ENCODE peak calls at places on chromosomes 13 and 19, in seven cellular contexts. One of them, this sample, is unnamed.

GRCh38 chr19:42207767-42208259 is 9.7 kb downstream of the DEDD2 start:
- DNase-seq in HepG2: no peak
- DNase-seq in HCT116: no peak
- DNase-seq in GM12878: no peak
- DNase-seq in K562: peak
- DNase-seq in SK-N-SH: no peak
- DNase-seq in H1: no peak
- DNase-seq in this sample: no peak

GRCh38 chr13:36819811-36820140 is 754 bp downstream of the RFXAP start:
- DNase-seq in HepG2: no peak
- DNase-seq in HCT116: no peak
- DNase-seq in GM12878: no peak
- DNase-seq in K562: peak
- DNase-seq in SK-N-SH: no peak
- DNase-seq in H1: no peak
- DNase-seq in this sample: no peak

GRCh38 chr19:49773663-49774305 is 7.0 kb downstream of the AP2A1 start:
- DNase-seq in HepG2: no peak
- DNase-seq in HCT116: no peak
- DNase-seq in GM12878: no peak
- DNase-seq in K562: no peak
- DNase-seq in SK-N-SH: no peak
- DNase-seq in H1: no peak
- DNase-seq in this sample: no peak

GRCh38 chr19:12769689-12770088 is 5.7 kb downstream of the HOOK2 start:
- DNase-seq in HepG2: no peak
- DNase-seq in HCT116: no peak
- DNase-seq in GM12878: no peak
- DNase-seq in K562: no peak
- DNase-seq in SK-N-SH: no peak
- DNase-seq in H1: peak
- DNase-seq in this sample: no peak

GRCh38 chr13:27997904-27998522 is 9.5 kb upstream of the URAD start:
- DNase-seq in HepG2: peak
- DNase-seq in HCT116: peak
- DNase-seq in GM12878: no peak
- DNase-seq in K562: peak
- DNase-seq in SK-N-SH: no peak
- DNase-seq in H1: peak
- DNase-seq in this sample: no peak

GRCh38 chr19:42269518-42270345 is 680 bp downstream of the CIC start:
- DNase-seq in HepG2: no peak
- DNase-seq in HCT116: no peak
- DNase-seq in GM12878: no peak
- DNase-seq in K562: no peak
- DNase-seq in SK-N-SH: no peak
- DNase-seq in H1: no peak
- DNase-seq in this sample: no peak

GRCh38 chr13:31898383-31899071 is 133.0 kb upstream of the FRY start:
- DNase-seq in HepG2: no peak
- DNase-seq in HCT116: no peak
- DNase-seq in GM12878: no peak
- DNase-seq in K562: no peak
- DNase-seq in SK-N-SH: no peak
- DNase-seq in H1: no peak
- DNase-seq in this sample: no peak

GRCh38 chr13:27024781-27025492 is 146.7 kb downstream of the USP12 start:
- DNase-seq in HepG2: peak
- DNase-seq in HCT116: no peak
- DNase-seq in GM12878: no peak
- DNase-seq in K562: no peak
- DNase-seq in SK-N-SH: no peak
- DNase-seq in H1: no peak
- DNase-seq in this sample: no peak

GRCh38 chr13:30870049-30870884 is 35.8 kb upstream of the MEDAG start:
- DNase-seq in HepG2: no peak
- DNase-seq in HCT116: peak
- DNase-seq in GM12878: no peak
- DNase-seq in K562: peak
- DNase-seq in SK-N-SH: no peak
- DNase-seq in H1: peak
- DNase-seq in this sample: peak

GRCh38 chr13:51607165-51607564 is 22.9 kb downstream of the WDFY2 start:
- DNase-seq in HepG2: no peak
- DNase-seq in HCT116: no peak
- DNase-seq in GM12878: no peak
- DNase-seq in K562: no peak
- DNase-seq in SK-N-SH: no peak
- DNase-seq in H1: no peak
- DNase-seq in this sample: no peak

GRCh38 chr19:21940684-21941083 is 70.1 kb downstream of the ZNF208 start:
- DNase-seq in HepG2: no peak
- DNase-seq in HCT116: no peak
- DNase-seq in GM12878: no peak
- DNase-seq in K562: no peak
- DNase-seq in SK-N-SH: no peak
- DNase-seq in H1: no peak
- DNase-seq in this sample: no peak

GRCh38 chr13:88526186-88526852 is 855.1 kb downstream of the SLITRK5 start:
- DNase-seq in HepG2: no peak
- DNase-seq in HCT116: no peak
- DNase-seq in GM12878: no peak
- DNase-seq in K562: no peak
- DNase-seq in SK-N-SH: no peak
- DNase-seq in H1: no peak
- DNase-seq in this sample: no peak

GRCh38 chr19:50794074-50794777 is 4.0 kb downstream of the ACP4 start:
- DNase-seq in HepG2: no peak
- DNase-seq in HCT116: no peak
- DNase-seq in GM12878: no peak
- DNase-seq in K562: peak
- DNase-seq in SK-N-SH: peak
- DNase-seq in H1: peak
- DNase-seq in this sample: no peak

GRCh38 chr19:41441321-41441945 is 1.5 kb upstream of the ERICH4 start:
- DNase-seq in HepG2: no peak
- DNase-seq in HCT116: no peak
- DNase-seq in GM12878: no peak
- DNase-seq in K562: no peak
- DNase-seq in SK-N-SH: no peak
- DNase-seq in H1: no peak
- DNase-seq in this sample: no peak

GRCh38 chr19:33505823-33506222 is 15.8 kb downstream of the PEPD start:
- DNase-seq in HepG2: no peak
- DNase-seq in HCT116: no peak
- DNase-seq in GM12878: no peak
- DNase-seq in K562: no peak
- DNase-seq in SK-N-SH: no peak
- DNase-seq in H1: no peak
- DNase-seq in this sample: no peak

GRCh38 chr13:23956106-23956505 is 58.8 kb upstream of the C1QTNF9B start:
- DNase-seq in HepG2: no peak
- DNase-seq in HCT116: peak
- DNase-seq in GM12878: no peak
- DNase-seq in K562: no peak
- DNase-seq in SK-N-SH: no peak
- DNase-seq in H1: no peak
- DNase-seq in this sample: no peak

GRCh38 chr19:13784731-13785452 is 10.4 kb upstream of the ZSWIM4 start:
- DNase-seq in HepG2: peak
- DNase-seq in HCT116: peak
- DNase-seq in GM12878: no peak
- DNase-seq in K562: peak
- DNase-seq in SK-N-SH: peak
- DNase-seq in H1: peak
- DNase-seq in this sample: peak

GRCh38 chr13:46113596-46113995 is 8.8 kb upstream of the CPB2 start:
- DNase-seq in HepG2: no peak
- DNase-seq in HCT116: no peak
- DNase-seq in GM12878: no peak
- DNase-seq in K562: peak
- DNase-seq in SK-N-SH: no peak
- DNase-seq in H1: no peak
- DNase-seq in this sample: no peak

GRCh38 chr19:3573162-3573857 is 566 bp downstream of the HMG20B start:
- DNase-seq in HepG2: no peak
- DNase-seq in HCT116: no peak
- DNase-seq in GM12878: no peak
- DNase-seq in K562: no peak
- DNase-seq in SK-N-SH: no peak
- DNase-seq in H1: peak
- DNase-seq in this sample: peak

GRCh38 chr19:51460164-51460992 is 2.1 kb upstream of the SIGLEC8 start:
- DNase-seq in HepG2: peak
- DNase-seq in HCT116: no peak
- DNase-seq in GM12878: no peak
- DNase-seq in K562: peak
- DNase-seq in SK-N-SH: peak
- DNase-seq in H1: no peak
- DNase-seq in this sample: no peak

GRCh38 chr13:103788061-103788652 is 721.9 kb upstream of the SLC10A2 start:
- DNase-seq in HepG2: no peak
- DNase-seq in HCT116: no peak
- DNase-seq in GM12878: no peak
- DNase-seq in K562: no peak
- DNase-seq in SK-N-SH: no peak
- DNase-seq in H1: no peak
- DNase-seq in this sample: no peak

GRCh38 chr13:99007414-99007986 is 29.6 kb upstream of the DOCK9 start:
- DNase-seq in HepG2: no peak
- DNase-seq in HCT116: no peak
- DNase-seq in GM12878: no peak
- DNase-seq in K562: no peak
- DNase-seq in SK-N-SH: no peak
- DNase-seq in H1: no peak
- DNase-seq in this sample: no peak
- TF ChIP-seq JUND in HepG2: no peak
- TF ChIP-seq JUND in HCT116: no peak
- TF ChIP-seq JUND in GM12878: no peak
- TF ChIP-seq JUND in K562: no peak
- TF ChIP-seq JUND in SK-N-SH: no peak
- TF ChIP-seq JUND in H1: no peak
- TF ChIP-seq JUND in this sample: no peak

GRCh38 chr13:55106509-55106908 is 2034.2 kb upstream of the PRR20A start:
- DNase-seq in HepG2: no peak
- DNase-seq in HCT116: no peak
- DNase-seq in GM12878: no peak
- DNase-seq in K562: no peak
- DNase-seq in SK-N-SH: no peak
- DNase-seq in H1: no peak
- DNase-seq in this sample: no peak
- TF ChIP-seq JUND in HepG2: no peak
- TF ChIP-seq JUND in HCT116: no peak
- TF ChIP-seq JUND in GM12878: no peak
- TF ChIP-seq JUND in K562: no peak
- TF ChIP-seq JUND in SK-N-SH: no peak
- TF ChIP-seq JUND in H1: no peak
- TF ChIP-seq JUND in this sample: no peak

GRCh38 chr19:45994456-45994988 is 745 bp upstream of the CCDC61 start:
- DNase-seq in HepG2: no peak
- DNase-seq in HCT116: no peak
- DNase-seq in GM12878: no peak
- DNase-seq in K562: no peak
- DNase-seq in SK-N-SH: no peak
- DNase-seq in H1: no peak
- DNase-seq in this sample: no peak
- TF ChIP-seq JUND in HepG2: no peak
- TF ChIP-seq JUND in HCT116: no peak
- TF ChIP-seq JUND in GM12878: no peak
- TF ChIP-seq JUND in K562: no peak
- TF ChIP-seq JUND in SK-N-SH: no peak
- TF ChIP-seq JUND in H1: no peak
- TF ChIP-seq JUND in this sample: no peak

GRCh38 chr13:113034451-113035208 is 65.6 kb downstream of the MCF2L start:
- DNase-seq in HepG2: peak
- DNase-seq in HCT116: no peak
- DNase-seq in GM12878: no peak
- DNase-seq in K562: peak
- DNase-seq in SK-N-SH: peak
- DNase-seq in H1: peak
- DNase-seq in this sample: peak
- TF ChIP-seq JUND in HepG2: no peak
- TF ChIP-seq JUND in HCT116: no peak
- TF ChIP-seq JUND in GM12878: no peak
- TF ChIP-seq JUND in K562: no peak
- TF ChIP-seq JUND in SK-N-SH: no peak
- TF ChIP-seq JUND in H1: no peak
- TF ChIP-seq JUND in this sample: no peak

GRCh38 chr13:114286808-114287207 is 5.4 kb downstream of the UPF3A start:
- DNase-seq in HepG2: no peak
- DNase-seq in HCT116: no peak
- DNase-seq in GM12878: no peak
- DNase-seq in K562: no peak
- DNase-seq in SK-N-SH: no peak
- DNase-seq in H1: no peak
- DNase-seq in this sample: no peak

GRCh38 chr13:114288157-114288591 is 6.8 kb downstream of the UPF3A start:
- DNase-seq in HepG2: no peak
- DNase-seq in HCT116: no peak
- DNase-seq in GM12878: no peak
- DNase-seq in K562: no peak
- DNase-seq in SK-N-SH: no peak
- DNase-seq in H1: no peak
- DNase-seq in this sample: no peak

GRCh38 chr13:114283581-114283980 is 2.2 kb downstream of the UPF3A start:
- DNase-seq in HepG2: peak
- DNase-seq in HCT116: no peak
- DNase-seq in GM12878: no peak
- DNase-seq in K562: peak
- DNase-seq in SK-N-SH: no peak
- DNase-seq in H1: no peak
- DNase-seq in this sample: no peak

GRCh38 chr13:114284680-114285079 is 3.3 kb downstream of the UPF3A start:
- DNase-seq in HepG2: no peak
- DNase-seq in HCT116: no peak
- DNase-seq in GM12878: no peak
- DNase-seq in K562: no peak
- DNase-seq in SK-N-SH: no peak
- DNase-seq in H1: no peak
- DNase-seq in this sample: no peak

GRCh38 chr13:114285166-114285808 is 3.9 kb downstream of the UPF3A start:
- DNase-seq in HepG2: no peak
- DNase-seq in HCT116: no peak
- DNase-seq in GM12878: no peak
- DNase-seq in K562: no peak
- DNase-seq in SK-N-SH: no peak
- DNase-seq in H1: no peak
- DNase-seq in this sample: no peak
- TF ChIP-seq JUND in HepG2: no peak
- TF ChIP-seq JUND in HCT116: no peak
- TF ChIP-seq JUND in GM12878: no peak
- TF ChIP-seq JUND in K562: no peak
- TF ChIP-seq JUND in SK-N-SH: no peak
- TF ChIP-seq JUND in H1: no peak
- TF ChIP-seq JUND in this sample: no peak

GRCh38 chr13:110648155-110648819 is 32.9 kb downstream of the NAXD start:
- DNase-seq in HepG2: no peak
- DNase-seq in HCT116: no peak
- DNase-seq in GM12878: no peak
- DNase-seq in K562: no peak
- DNase-seq in SK-N-SH: peak
- DNase-seq in H1: peak
- DNase-seq in this sample: no peak
- TF ChIP-seq JUND in HepG2: no peak
- TF ChIP-seq JUND in HCT116: no peak
- TF ChIP-seq JUND in GM12878: no peak
- TF ChIP-seq JUND in K562: no peak
- TF ChIP-seq JUND in SK-N-SH: no peak
- TF ChIP-seq JUND in H1: no peak
- TF ChIP-seq JUND in this sample: no peak